ENCODE peak calls at places on chromosome 6, in five cellular contexts. L is naive thymus-derived CD4-positive, alpha-beta T cell; P is GM18507; D is effector CD8-positive, alpha-beta T cell; R is EL. G is an unnamed sample.

GRCh38 chr6:137832110-137832509 is 34.9 kb upstream of the TNFAIP3 start:
- DNase-seq in D (no peak), R (peak), P (no peak), L (no peak), G (no peak)

GRCh38 chr6:118668761-118669411 is 17.5 kb upstream of the CEP85L start:
- DNase-seq in P (no peak), L (no peak), D (no peak), R (peak), G (no peak)

GRCh38 chr6:166997768-166998255 is 1.4 kb upstream of the CEP43 start:
- DNase-seq in D (no peak), R (peak), L (no peak), P (no peak), G (peak)

GRCh38 chr6:46199387-46199786 is 28.6 kb upstream of the ENPP5 start:
- DNase-seq in R (no peak), L (no peak), P (no peak), D (no peak), G (no peak)

GRCh38 chr6:145247677-145248419 is 487.5 kb downstream of the EPM2A start:
- DNase-seq in P (no peak), L (no peak), D (no peak), R (peak), G (no peak)

GRCh38 chr6:37025621-37026466 is 20.4 kb downstream of the FGD2 start:
- DNase-seq in L (no peak), P (no peak), D (no peak), R (no peak), G (peak)

GRCh38 chr6:1143655-1144054 is 168.2 kb upstream of the FOXQ1 start:
- DNase-seq in D (no peak), R (peak), P (no peak), L (no peak), G (no peak)

GRCh38 chr6:17885079-17885478 is 102.4 kb downstream of the KIF13A start:
- DNase-seq in D (no peak), R (no peak), L (no peak), P (no peak), G (no peak)

GRCh38 chr6:110412258-110412839 is 3.0 kb downstream of the DDO start:
- DNase-seq in L (no peak), R (no peak), D (no peak), P (no peak), G (no peak)

GRCh38 chr6:28811873-28812272 is 111.9 kb downstream of the TRIM27 start:
- DNase-seq in L (no peak), D (no peak), P (no peak), R (peak), G (no peak)